ENCODE peak calls at places on chromosomes 12 and 14, in four cellular contexts. One of them, this sample, is unnamed.

GRCh38 chr14:72736791-72737559 is 156.9 kb downstream of the DPF3 start:
- DNase-seq in endodermal cell: no peak
- DNase-seq in PC-9: no peak
- DNase-seq in suprapubic skin: peak
- DNase-seq in this sample: no peak

GRCh38 chr14:92464156-92464555 is 49.4 kb upstream of the RIN3 start:
- DNase-seq in endodermal cell: peak
- DNase-seq in PC-9: no peak
- DNase-seq in suprapubic skin: no peak
- DNase-seq in this sample: no peak

GRCh38 chr14:26199599-26200370 is 398.0 kb downstream of the NOVA1 start:
- DNase-seq in endodermal cell: no peak
- DNase-seq in PC-9: peak
- DNase-seq in suprapubic skin: no peak
- DNase-seq in this sample: no peak

GRCh38 chr12:93802698-93803097 is 125.5 kb downstream of the CRADD start:
- DNase-seq in endodermal cell: no peak
- DNase-seq in PC-9: no peak
- DNase-seq in suprapubic skin: no peak
- DNase-seq in this sample: no peak

GRCh38 chr12:92020983-92021664 is 124.5 kb downstream of the BTG1 start:
- DNase-seq in endodermal cell: no peak
- DNase-seq in PC-9: no peak
- DNase-seq in suprapubic skin: no peak
- DNase-seq in this sample: no peak

GRCh38 chr12:123269980-123270379 is 1.7 kb downstream of the CDK2AP1 start:
- DNase-seq in endodermal cell: no peak
- DNase-seq in PC-9: no peak
- DNase-seq in suprapubic skin: no peak
- DNase-seq in this sample: no peak

GRCh38 chr12:2239376-2240010 is 186.7 kb downstream of the CACNA1C start:
- DNase-seq in endodermal cell: no peak
- DNase-seq in PC-9: no peak
- DNase-seq in suprapubic skin: no peak
- DNase-seq in this sample: no peak

GRCh38 chr14:61229475-61229888 is 51.7 kb downstream of the TMEM30B start:
- DNase-seq in endodermal cell: no peak
- DNase-seq in PC-9: no peak
- DNase-seq in suprapubic skin: no peak
- DNase-seq in this sample: no peak

GRCh38 chr12:116339062-116339461 is 61.6 kb upstream of the MED13L start:
- DNase-seq in endodermal cell: no peak
- DNase-seq in PC-9: no peak
- DNase-seq in suprapubic skin: no peak
- DNase-seq in this sample: no peak

GRCh38 chr12:1318327-1319031 is 275.9 kb downstream of the FBXL14 start:
- DNase-seq in endodermal cell: peak
- DNase-seq in PC-9: no peak
- DNase-seq in suprapubic skin: no peak
- DNase-seq in this sample: no peak

GRCh38 chr12:42961395-42961794 is 371.8 kb upstream of the PRICKLE1 start:
- DNase-seq in endodermal cell: no peak
- DNase-seq in PC-9: peak
- DNase-seq in suprapubic skin: no peak
- DNase-seq in this sample: no peak

GRCh38 chr12:82174383-82174782 is 183.8 kb downstream of the CCDC59 start:
- DNase-seq in endodermal cell: no peak
- DNase-seq in PC-9: no peak
- DNase-seq in suprapubic skin: no peak
- DNase-seq in this sample: no peak

GRCh38 chr12:15754233-15754632 is 35.0 kb downstream of the EPS8 start:
- DNase-seq in endodermal cell: no peak
- DNase-seq in PC-9: no peak
- DNase-seq in suprapubic skin: no peak
- DNase-seq in this sample: no peak

GRCh38 chr12:45303955-45304354 is 88.1 kb downstream of the ANO6 start:
- DNase-seq in endodermal cell: no peak
- DNase-seq in PC-9: no peak
- DNase-seq in suprapubic skin: no peak
- DNase-seq in this sample: no peak

GRCh38 chr12:111377440-111377839 is 8.5 kb upstream of the PHETA1 start:
- DNase-seq in endodermal cell: no peak
- DNase-seq in PC-9: no peak
- DNase-seq in suprapubic skin: no peak
- DNase-seq in this sample: no peak

GRCh38 chr14:56490379-56490778 is 89.2 kb upstream of the TMEM260 start:
- DNase-seq in endodermal cell: no peak
- DNase-seq in PC-9: no peak
- DNase-seq in suprapubic skin: no peak
- DNase-seq in this sample: no peak

GRCh38 chr12:19288603-19289244 is 150.6 kb upstream of the AEBP2 start:
- DNase-seq in endodermal cell: no peak
- DNase-seq in PC-9: no peak
- DNase-seq in suprapubic skin: no peak
- DNase-seq in this sample: no peak

GRCh38 chr12:15634010-15634676 is 155.0 kb downstream of the EPS8 start:
- DNase-seq in endodermal cell: no peak
- DNase-seq in PC-9: no peak
- DNase-seq in suprapubic skin: no peak
- DNase-seq in this sample: no peak

GRCh38 chr14:102280376-102280962 is 24.5 kb downstream of the MOK start:
- DNase-seq in endodermal cell: no peak
- DNase-seq in PC-9: peak
- DNase-seq in suprapubic skin: no peak
- DNase-seq in this sample: no peak

GRCh38 chr12:55681142-55682077 is 26.3 kb downstream of the ITGA7 start:
- DNase-seq in endodermal cell: peak
- DNase-seq in PC-9: peak
- DNase-seq in suprapubic skin: no peak
- DNase-seq in this sample: peak

GRCh38 chr12:70365648-70366518 is at the start of gene KCNMB4:
- DNase-seq in endodermal cell: peak
- DNase-seq in PC-9: peak
- DNase-seq in suprapubic skin: peak
- DNase-seq in this sample: peak

GRCh38 chr12:26833692-26834168 is 736 bp upstream of the ITPR2 start:
- DNase-seq in endodermal cell: peak
- DNase-seq in PC-9: peak
- DNase-seq in suprapubic skin: peak
- DNase-seq in this sample: peak

GRCh38 chr12:22544038-22544979 is at the start of gene C2CD5:
- DNase-seq in endodermal cell: peak
- DNase-seq in PC-9: peak
- DNase-seq in suprapubic skin: peak
- DNase-seq in this sample: peak

GRCh38 chr12:30000401-30000800 is 216.7 kb upstream of the TMTC1 start:
- DNase-seq in endodermal cell: no peak
- DNase-seq in PC-9: no peak
- DNase-seq in suprapubic skin: no peak
- DNase-seq in this sample: no peak

GRCh38 chr12:23450810-23451209 is 498.7 kb downstream of the SOX5 start:
- DNase-seq in endodermal cell: no peak
- DNase-seq in PC-9: no peak
- DNase-seq in suprapubic skin: no peak
- DNase-seq in this sample: no peak

GRCh38 chr12:75196865-75197264 is 12.8 kb downstream of the KCNC2 start:
- DNase-seq in endodermal cell: no peak
- DNase-seq in PC-9: no peak
- DNase-seq in suprapubic skin: no peak
- DNase-seq in this sample: no peak

GRCh38 chr14:23020143-23021128 is 10.5 kb upstream of the C14orf93 start:
- DNase-seq in endodermal cell: peak
- DNase-seq in PC-9: no peak
- DNase-seq in suprapubic skin: no peak
- DNase-seq in this sample: no peak

GRCh38 chr12:42086021-42086420 is 58.7 kb downstream of the GXYLT1 start:
- DNase-seq in endodermal cell: no peak
- DNase-seq in PC-9: no peak
- DNase-seq in suprapubic skin: no peak
- DNase-seq in this sample: no peak

GRCh38 chr14:61234215-61234916 is 46.8 kb downstream of the TMEM30B start:
- DNase-seq in endodermal cell: no peak
- DNase-seq in PC-9: no peak
- DNase-seq in suprapubic skin: no peak
- DNase-seq in this sample: no peak

GRCh38 chr14:96164861-96165490 is 39.7 kb upstream of the BDKRB2 start:
- DNase-seq in endodermal cell: peak
- DNase-seq in PC-9: no peak
- DNase-seq in suprapubic skin: peak
- DNase-seq in this sample: no peak

GRCh38 chr14:102527255-102528232 is 18.0 kb upstream of the ANKRD9 start:
- DNase-seq in endodermal cell: no peak
- DNase-seq in PC-9: peak
- DNase-seq in suprapubic skin: no peak
- DNase-seq in this sample: peak

GRCh38 chr12:57724936-57725740 is 13.4 kb downstream of the AGAP2 start:
- DNase-seq in endodermal cell: peak
- DNase-seq in PC-9: no peak
- DNase-seq in suprapubic skin: no peak
- DNase-seq in this sample: no peak

GRCh38 chr12:57726884-57727757 is 11.4 kb downstream of the AGAP2 start:
- DNase-seq in endodermal cell: peak
- DNase-seq in PC-9: no peak
- DNase-seq in suprapubic skin: no peak
- DNase-seq in this sample: no peak

GRCh38 chr12:57725851-57726150 is 12.7 kb downstream of the AGAP2 start:
- DNase-seq in endodermal cell: no peak
- DNase-seq in PC-9: no peak
- DNase-seq in suprapubic skin: no peak
- DNase-seq in this sample: no peak

GRCh38 chr12:57727758-57728395 is 10.7 kb downstream of the AGAP2 start:
- DNase-seq in endodermal cell: peak
- DNase-seq in PC-9: no peak
- DNase-seq in suprapubic skin: no peak
- DNase-seq in this sample: no peak

DNA sequence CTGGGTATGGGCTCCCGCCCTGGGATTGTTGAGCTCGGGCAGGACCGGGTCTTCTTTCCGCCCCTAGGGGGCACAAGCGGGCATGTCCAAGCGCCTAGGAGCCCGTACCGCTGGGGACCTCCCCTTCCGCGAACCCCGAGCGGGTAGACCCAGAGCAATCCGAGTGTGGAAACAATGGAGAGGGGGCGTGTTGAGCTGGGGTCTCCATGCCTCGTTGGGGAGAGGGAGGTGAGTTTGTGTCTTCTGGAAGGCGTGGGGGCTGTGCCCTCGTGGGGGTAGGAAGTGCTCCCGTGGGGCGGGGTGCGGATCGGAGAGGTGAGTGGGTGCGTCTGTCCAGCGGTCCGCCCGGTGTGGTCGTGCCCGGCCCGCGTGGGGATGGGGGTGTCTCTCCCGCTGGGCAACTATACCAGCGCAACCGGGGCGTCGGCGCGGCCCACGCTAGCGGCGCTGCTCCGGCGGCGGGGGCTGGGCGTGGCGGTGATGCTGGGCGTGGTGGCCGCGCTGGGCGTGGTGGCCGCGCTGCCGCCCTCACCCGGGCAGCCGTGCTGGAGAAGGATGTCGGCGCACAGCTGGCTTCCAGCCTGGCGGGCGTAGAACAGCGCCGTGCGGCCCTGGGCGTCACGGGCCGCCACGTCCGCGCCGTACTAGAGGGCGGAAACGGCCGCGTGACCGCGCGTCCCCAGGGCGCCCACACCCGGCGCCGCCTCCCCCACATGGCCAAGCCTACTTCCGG is 12.2 kb downstream of the AGAP2 start:
- DNase-seq in endodermal cell: peak
- DNase-seq in PC-9: peak
- DNase-seq in suprapubic skin: peak
- DNase-seq in this sample: peak
- H3K4me3 ChIP-seq in endodermal cell: peak
- H3K4me3 ChIP-seq in PC-9: peak
- H3K4me3 ChIP-seq in suprapubic skin: peak
- H3K4me3 ChIP-seq in this sample: peak

GRCh38 chr12:131163189-131163738 is 209.6 kb downstream of the ADGRD1 start:
- DNase-seq in endodermal cell: peak
- DNase-seq in PC-9: no peak
- DNase-seq in suprapubic skin: no peak
- DNase-seq in this sample: peak
- H3K4me3 ChIP-seq in endodermal cell: no peak
- H3K4me3 ChIP-seq in PC-9: no peak
- H3K4me3 ChIP-seq in suprapubic skin: no peak
- H3K4me3 ChIP-seq in this sample: no peak

GRCh38 chr12:95859947-95860850 is 1.4 kb downstream of the SNRPF start:
- DNase-seq in endodermal cell: no peak
- DNase-seq in PC-9: no peak
- DNase-seq in suprapubic skin: no peak
- DNase-seq in this sample: no peak

GRCh38 chr12:95857799-95858198 is 953 bp upstream of the SNRPF start:
- DNase-seq in endodermal cell: no peak
- DNase-seq in PC-9: no peak
- DNase-seq in suprapubic skin: no peak
- DNase-seq in this sample: no peak

GRCh38 chr12:95859344-95859816 is 628 bp downstream of the SNRPF start:
- DNase-seq in endodermal cell: peak
- DNase-seq in PC-9: no peak
- DNase-seq in suprapubic skin: no peak
- DNase-seq in this sample: no peak

GRCh38 chr12:95858451-95859343 is at the start of gene SNRPF:
- DNase-seq in endodermal cell: peak
- DNase-seq in PC-9: peak
- DNase-seq in suprapubic skin: peak
- DNase-seq in this sample: peak

DNA sequence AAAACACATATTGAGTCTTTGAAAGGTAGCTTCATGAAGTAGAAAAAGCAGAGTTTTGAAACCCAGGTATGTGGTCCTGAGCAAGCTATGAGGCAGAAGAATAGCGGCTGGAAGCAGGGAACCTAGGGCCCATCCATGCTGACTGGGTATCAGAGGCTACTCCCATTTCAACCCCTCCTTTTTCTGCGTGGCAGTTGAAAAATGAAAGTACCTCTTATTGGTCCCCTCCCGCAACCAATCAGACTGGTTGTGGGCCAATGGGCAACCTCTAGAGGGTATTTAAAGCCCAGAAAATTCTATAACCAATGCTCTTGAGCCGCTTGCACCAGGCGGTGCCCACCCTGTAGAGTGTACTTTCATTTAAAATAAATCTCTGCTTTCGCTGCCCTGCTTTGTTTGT is 1.6 kb upstream of the SNRPF start:
- DNase-seq in endodermal cell: peak
- DNase-seq in PC-9: no peak
- DNase-seq in suprapubic skin: no peak
- DNase-seq in this sample: no peak
- H3K4me3 ChIP-seq in endodermal cell: no peak
- H3K4me3 ChIP-seq in PC-9: no peak
- H3K4me3 ChIP-seq in suprapubic skin: no peak
- H3K4me3 ChIP-seq in this sample: no peak

DNA sequence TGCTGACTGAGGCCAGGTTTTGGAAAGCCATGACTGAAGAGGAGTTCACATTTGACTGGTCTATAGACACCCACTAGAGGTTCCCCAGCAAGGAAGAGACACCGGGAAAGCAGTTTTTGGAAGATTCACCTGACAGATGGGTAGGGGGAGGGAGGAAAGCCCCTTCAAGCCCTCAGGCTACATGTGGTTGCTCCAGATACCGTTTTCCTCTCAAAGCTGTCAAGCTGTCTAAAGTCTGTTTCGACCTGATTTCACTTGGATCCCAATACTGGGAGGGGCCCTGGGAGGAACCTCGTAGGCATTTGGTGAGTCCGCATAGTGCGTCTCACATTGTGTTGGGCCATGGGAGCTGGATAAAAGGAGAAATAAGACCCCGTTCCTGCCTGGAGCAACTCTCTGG is 1.7 kb upstream of the LRP1 start:
- DNase-seq in endodermal cell: no peak
- DNase-seq in PC-9: no peak
- DNase-seq in suprapubic skin: no peak
- DNase-seq in this sample: no peak
- H3K4me3 ChIP-seq in endodermal cell: peak
- H3K4me3 ChIP-seq in PC-9: peak
- H3K4me3 ChIP-seq in suprapubic skin: no peak
- H3K4me3 ChIP-seq in this sample: no peak

This sample was measured in left lung.